ENCODE peak calls at places on chromosomes 1 and 21, in nine cellular contexts. E is germinal center; Q is K562; C is naive thymus-derived CD8-positive, alpha-beta T cell; H is RPMI7951; L is Calu3; S is AG09309; K is ELF-1; T is stimulated activated CD4-positive, alpha-beta T cell treated with anti-CD3 and anti-CD28 coated beads, Interleukin-12 subunit alpha, Interleukin-12 subunit beta, amount 100 ng/mL, for 48 hours. M is an unnamed sample.

GRCh38 chr21:28518620-28519019 is 474.1 kb downstream of the LTN1 start:
- DNase-seq in K (no peak), Q (no peak), H (no peak), T (no peak), E (no peak), C (no peak), L (no peak), S (no peak), M (no peak)

GRCh38 chr1:14598498-14599172 is at the start of gene KAZN:
- DNase-seq in K (peak), S (no peak), T (no peak), Q (peak), L (peak), H (no peak), E (no peak), C (no peak), M (peak)

GRCh38 chr1:4460651-4461050 is 193.8 kb upstream of the AJAP1 start:
- DNase-seq in L (no peak), S (no peak), E (no peak), Q (no peak), H (no peak), T (no peak), K (no peak), C (no peak), M (no peak)

GRCh38 chr1:244012232-244012631 is 38.9 kb upstream of the ZBTB18 start:
- DNase-seq in H (peak), Q (no peak), T (no peak), K (peak), E (no peak), S (no peak), C (no peak), L (peak), M (peak)

GRCh38 chr1:55005351-55006140 is 6.8 kb downstream of the BSND start:
- DNase-seq in E (no peak), Q (peak), H (no peak), L (no peak), T (no peak), C (no peak), S (no peak), K (peak), M (peak)

GRCh38 chr1:119298687-119299086 is 69.9 kb upstream of the HAO2 start:
- DNase-seq in L (peak), C (peak), S (no peak), T (no peak), Q (no peak), E (no peak), H (peak), K (no peak), M (no peak)

GRCh38 chr1:182085726-182086125 is 24.2 kb upstream of the ZNF648 start:
- DNase-seq in T (no peak), Q (no peak), K (no peak), E (no peak), L (no peak), S (no peak), H (no peak), C (no peak), M (no peak)

GRCh38 chr21:42411197-42411869 is 7.6 kb downstream of the UBASH3A start:
- DNase-seq in Q (peak), K (no peak), E (no peak), S (no peak), T (no peak), H (no peak), C (no peak), L (no peak), M (peak)

GRCh38 chr1:25140073-25140797 is 92.1 kb downstream of the SYF2 start:
- DNase-seq in C (no peak), T (no peak), K (peak), H (peak), L (no peak), S (no peak), Q (no peak), E (no peak), M (no peak)

GRCh38 chr1:20337581-20337980 is 46.9 kb downstream of the VWA5B1 start:
- DNase-seq in T (no peak), H (no peak), C (no peak), E (no peak), S (no peak), K (no peak), Q (no peak), L (no peak), M (no peak)

GRCh38 chr1:197841828-197842573 is 60.4 kb upstream of the C1orf53 start:
- DNase-seq in L (no peak), H (no peak), C (no peak), S (peak), T (no peak), E (no peak), Q (no peak), K (no peak), M (no peak)